ENCODE peak calls at places on chromosomes 3 and 15, in ten cellular contexts. N is M059J; S is MM.1S; W is effector memory CD8-positive, alpha-beta T cell; P is mammary epithelial cell; C is adipocyte; X is NCI-H1048; R is Peyer's patch; O is NCI-H1092; I is fibroblast of the aortic adventitia. G is an unnamed sample.

GRCh38 chr3:2061360-2061759 is 37.3 kb upstream of the CNTN4 start:
- DNase-seq in R (no peak), I (no peak), X (no peak), S (no peak), C (no peak), W (no peak), P (no peak), N (no peak), O (no peak), G (no peak)

GRCh38 chr3:8348076-8348475 is 153.5 kb upstream of the LMCD1 start:
- DNase-seq in O (no peak), P (no peak), I (no peak), W (no peak), X (no peak), C (no peak), N (no peak), S (no peak), R (no peak), G (no peak)

GRCh38 chr3:180402463-180403073 is 199.4 kb upstream of the TTC14 start:
- DNase-seq in X (no peak), O (no peak), P (peak), N (no peak), C (no peak), R (no peak), S (no peak), W (no peak), I (peak), G (no peak)

GRCh38 chr3:120498947-120499346 is 48.2 kb upstream of the FSTL1 start:
- DNase-seq in N (peak), R (no peak), O (no peak), W (no peak), C (peak), P (peak), S (no peak), I (peak), X (no peak), G (peak)

GRCh38 chr3:156923349-156923748 is 97.2 kb downstream of the LEKR1 start:
- DNase-seq in R (no peak), W (no peak), P (no peak), O (no peak), S (no peak), N (no peak), I (no peak), C (no peak), X (no peak), G (no peak)

GRCh38 chr3:63967675-63968611 is 55.4 kb downstream of the PSMD6 start:
- DNase-seq in W (peak), C (peak), S (peak), O (no peak), N (peak), P (peak), X (no peak), R (peak), I (peak), G (peak)

GRCh38 chr3:114764056-114764492 is 383.0 kb downstream of the ZBTB20 start:
- DNase-seq in W (no peak), I (peak), R (peak), O (no peak), N (no peak), X (no peak), C (peak), P (no peak), S (no peak), G (no peak)

GRCh38 chr15:73862276-73862675 is 11.1 kb upstream of the TBC1D21 start:
- DNase-seq in I (no peak), O (no peak), P (no peak), C (no peak), R (no peak), N (no peak), S (no peak), W (no peak), X (no peak), G (no peak)

GRCh38 chr15:42159381-42160015 is 3.1 kb upstream of the PLA2G4F start:
- DNase-seq in N (no peak), I (no peak), R (peak), X (no peak), S (no peak), O (no peak), P (no peak), W (no peak), C (no peak), G (peak)

GRCh38 chr3:19173945-19174344 is 25.6 kb downstream of the KCNH8 start:
- DNase-seq in R (no peak), P (no peak), I (no peak), S (no peak), N (no peak), C (no peak), X (no peak), W (no peak), O (no peak), G (no peak)

GRCh38 chr3:106013971-106014370 is 145.2 kb upstream of the CBLB start:
- DNase-seq in P (peak), X (no peak), C (peak), S (no peak), R (no peak), O (no peak), N (peak), I (peak), W (no peak), G (no peak)

GRCh38 chr3:63048365-63048764 is 173.1 kb upstream of the CADPS start:
- DNase-seq in I (no peak), O (no peak), N (no peak), S (no peak), C (no peak), X (no peak), R (no peak), P (no peak), W (no peak), G (no peak)

GRCh38 chr3:113532698-113533533 is 561 bp downstream of the SIDT1 start:
- DNase-seq in S (peak), R (peak), I (no peak), C (peak), N (no peak), X (no peak), P (no peak), O (peak), W (peak), G (peak)

GRCh38 chr15:98727115-98728040 is 79.0 kb downstream of the IGF1R start:
- DNase-seq in X (no peak), O (no peak), C (peak), I (peak), P (peak), R (peak), N (peak), S (no peak), W (no peak), G (peak)

GRCh38 chr15:58770519-58770856 is 614 bp upstream of the MINDY2 start:
- DNase-seq in P (no peak), W (no peak), R (no peak), C (no peak), O (peak), S (peak), N (peak), I (peak), X (no peak), G (no peak)

GRCh38 chr3:112967425-112967824 is 7.5 kb downstream of the CD200R1 start:
- DNase-seq in P (no peak), X (no peak), R (no peak), N (no peak), S (no peak), W (no peak), I (no peak), O (no peak), C (no peak), G (no peak)

GRCh38 chr3:196431193-196432136 is 762 bp downstream of the UBXN7 start:
- DNase-seq in X (no peak), W (peak), O (peak), C (peak), N (peak), I (peak), S (peak), R (peak), P (peak), G (peak)